ENCODE peak calls at places on chromosome 22, in four cellular contexts. W, G, Q and D are unnamed samples.

GRCh38 chr22:47091241-47091691 is 328.8 kb downstream of the TBC1D22A start:
- DNase-seq in G (no peak), Q (no peak), W (no peak), D (no peak)

GRCh38 chr22:40720538-40721256 is 41.4 kb downstream of the MCHR1 start:
- DNase-seq in W (no peak), G (peak; percentile 17), Q (no peak), D (no peak)

GRCh38 chr22:29825578-29825977 is 12.5 kb downstream of the ASCC2 start:
- DNase-seq in G (no peak), W (no peak), Q (no peak), D (no peak)

GRCh38 chr22:30602049-30602448 is 4.9 kb upstream of the TCN2 start:
- DNase-seq in Q (no peak), G (peak; percentile 53), W (no peak), D (peak; percentile 48)

GRCh38 chr22:47609653-47610052 is 847.2 kb downstream of the TBC1D22A start:
- DNase-seq in Q (no peak), W (no peak), G (no peak), D (no peak)

GRCh38 chr22:44381761-44382454 is 69.2 kb upstream of the SHISAL1 start:
- DNase-seq in G (no peak), W (no peak), Q (no peak), D (no peak)

GRCh38 chr22:34587357-34588356 is 478.3 kb upstream of the ISX start:
- DNase-seq in G (no peak), Q (no peak), W (no peak), D (no peak)

GRCh38 chr22:20551805-20552449 is 44.5 kb downstream of the MED15 start:
- DNase-seq in W (no peak), G (peak; percentile 34), Q (no peak), D (no peak)

GRCh38 chr22:50218996-50219727 is 18.4 kb downstream of the SELENOO start:
- DNase-seq in G (peak; percentile 65), W (no peak), Q (no peak), D (peak; percentile 42)

GRCh38 chr22:36194971-36195370 is 6.6 kb downstream of the APOL4 start:
- DNase-seq in W (peak; percentile 13), Q (no peak), G (peak; percentile 85), D (peak; percentile 43)

GRCh38 chr22:29171721-29172120 is 34.0 kb upstream of the EMID1 start:
- DNase-seq in Q (no peak), W (no peak), G (no peak), D (no peak)

GRCh38 chr22:26669060-26669481 is 11.7 kb downstream of the MIAT start:
- DNase-seq in Q (no peak), W (no peak), G (peak; percentile 51), D (peak; percentile 53)

GRCh38 chr22:19105456-19105855 is 16.8 kb downstream of the DGCR2 start:
- DNase-seq in Q (no peak), W (no peak), G (no peak), D (no peak)

GRCh38 chr22:17159504-17159951 is 451 bp upstream of the HDHD5 start:
- DNase-seq in G (peak; percentile 60), W (peak; percentile 20), Q (no peak), D (peak; percentile 71)

GRCh38 chr22:25352294-25352680 is 132.8 kb downstream of the CRYBB2 start:
- DNase-seq in W (no peak), Q (no peak), G (no peak), D (no peak)

GRCh38 chr22:38828191-38828590 is 15.6 kb downstream of the NPTXR start:
- DNase-seq in G (no peak), Q (no peak), W (no peak), D (no peak)

GRCh38 chr22:44192098-44192810 is 11.5 kb downstream of the PARVG start:
- DNase-seq in G (peak; percentile 25), W (peak; percentile 40), Q (no peak), D (no peak)

GRCh38 chr22:50342651-50343540 is at the start of gene PPP6R2:
- DNase-seq in W (peak; percentile 85), Q (peak; percentile 83), G (peak; percentile 64), D (peak; percentile 47)

GRCh38 chr22:35661377-35661937 is 13.2 kb downstream of the APOL6 start:
- DNase-seq in Q (no peak), W (no peak), G (peak; percentile 69), D (peak; percentile 43)

GRCh38 chr22:20029550-20030225 is 8.8 kb downstream of the TANGO2 start:
- DNase-seq in W (no peak), Q (no peak), G (no peak), D (no peak)

GRCh38 chr22:17606472-17606871 is 22.1 kb downstream of the ATP6V1E1 start:
- DNase-seq in G (no peak), W (no peak), Q (no peak), D (no peak)

GRCh38 chr22:47046411-47047065 is 284.1 kb downstream of the TBC1D22A start:
- DNase-seq in G (no peak), W (no peak), Q (no peak), D (no peak)

GRCh38 chr22:42427211-42427610 is 5.0 kb downstream of the NFAM1 start:
- DNase-seq in G (no peak), W (no peak), Q (no peak), D (no peak)